ENCODE peak calls at places on chromosomes 13 and 19, in six cellular contexts. G is fibroblast of pulmonary artery; T is cardiac muscle cell; U is stimulated activated CD4-positive, alpha-beta T cell treated with anti-CD3 and anti-CD28 coated beads, Interleukin-15, amount 100 ng/mL, for 1 hour; Q is EL; Y is aorta. R is an unnamed sample.

GRCh38 chr19:2755811-2756210 is 16.0 kb upstream of the SLC39A3 start:
- DNase-seq in G (no peak), T (no peak), U (no peak), Q (no peak), Y (no peak), R (no peak)

GRCh38 chr13:112434937-112435523 is 58.9 kb downstream of the SPACA7 start:
- DNase-seq in G (no peak), T (no peak), U (no peak), Q (no peak), Y (no peak), R (no peak)

GRCh38 chr13:99376132-99376531 is 68.9 kb upstream of the GPR183 start:
- DNase-seq in G (no peak), T (no peak), U (no peak), Q (no peak), Y (peak), R (no peak)

GRCh38 chr19:55096061-55096701 is 20.5 kb downstream of the EPS8L1 start:
- DNase-seq in G (no peak), T (no peak), U (no peak), Q (no peak), Y (no peak), R (no peak)

GRCh38 chr19:55958356-55958755 is 10.7 kb downstream of the NLRP8 start:
- DNase-seq in G (no peak), T (no peak), U (no peak), Q (peak), Y (no peak), R (no peak)

GRCh38 chr19:33998302-33998701 is 174.0 kb upstream of the LSM14A start:
- DNase-seq in G (no peak), T (no peak), U (no peak), Q (no peak), Y (no peak), R (no peak)

GRCh38 chr13:68727165-68727564 is 1380.5 kb upstream of the ATXN8OS start:
- DNase-seq in G (no peak), T (no peak), U (no peak), Q (no peak), Y (no peak), R (no peak)

GRCh38 chr13:31538067-31539042 is 201.0 kb upstream of the RXFP2 start:
- DNase-seq in G (peak), T (peak), U (no peak), Q (peak), Y (no peak), R (peak)

GRCh38 chr13:37058801-37059135 is 720 bp downstream of the SUPT20H start:
- DNase-seq in G (no peak), T (peak), U (no peak), Q (no peak), Y (no peak), R (peak)

GRCh38 chr13:72195044-72195704 is 328.2 kb upstream of the DACH1 start:
- DNase-seq in G (no peak), T (no peak), U (no peak), Q (no peak), Y (no peak), R (no peak)

GRCh38 chr19:6464070-6464873 is at the start of gene CRB3:
- DNase-seq in G (no peak), T (no peak), U (peak), Q (no peak), Y (no peak), R (no peak)